ENCODE peak calls at places on chromosomes 2 and 18, in ten cellular contexts. One of them, this sample, is unnamed.

GRCh38 chr18:31057917-31058316 is 15.4 kb upstream of the DSC3 start:
- DNase-seq in CD4-positive, alpha-beta T cell: no peak
- DNase-seq in fibroblast of pulmonary artery: no peak
- DNase-seq in HepG2: no peak
- DNase-seq in cardiac muscle cell: no peak
- DNase-seq in epithelial cell of esophagus: no peak
- DNase-seq in tibial nerve: no peak
- DNase-seq in gastrocnemius medialis: no peak
- DNase-seq in astrocyte of the spinal cord: no peak
- DNase-seq in upper lobe of left lung: no peak
- DNase-seq in this sample: no peak

GRCh38 chr18:26181343-26181826 is 44.9 kb upstream of the TAF4B start:
- DNase-seq in HepG2: no peak
- DNase-seq in CD4-positive, alpha-beta T cell: no peak
- DNase-seq in upper lobe of left lung: peak; percentile 47
- DNase-seq in tibial nerve: no peak
- DNase-seq in fibroblast of pulmonary artery: no peak
- DNase-seq in gastrocnemius medialis: no peak
- DNase-seq in cardiac muscle cell: no peak
- DNase-seq in astrocyte of the spinal cord: no peak
- DNase-seq in epithelial cell of esophagus: no peak
- DNase-seq in this sample: no peak

GRCh38 chr2:135198481-135198880 is 146.4 kb downstream of the RAB3GAP1 start:
- DNase-seq in epithelial cell of esophagus: no peak
- DNase-seq in gastrocnemius medialis: no peak
- DNase-seq in tibial nerve: no peak
- DNase-seq in cardiac muscle cell: no peak
- DNase-seq in HepG2: no peak
- DNase-seq in fibroblast of pulmonary artery: no peak
- DNase-seq in upper lobe of left lung: no peak
- DNase-seq in CD4-positive, alpha-beta T cell: no peak
- DNase-seq in astrocyte of the spinal cord: no peak
- DNase-seq in this sample: no peak

GRCh38 chr2:166433457-166433856 is 57.7 kb upstream of the SCN9A start:
- DNase-seq in upper lobe of left lung: no peak
- DNase-seq in CD4-positive, alpha-beta T cell: no peak
- DNase-seq in cardiac muscle cell: no peak
- DNase-seq in gastrocnemius medialis: no peak
- DNase-seq in astrocyte of the spinal cord: no peak
- DNase-seq in tibial nerve: no peak
- DNase-seq in fibroblast of pulmonary artery: no peak
- DNase-seq in epithelial cell of esophagus: no peak
- DNase-seq in HepG2: peak; percentile 67
- DNase-seq in this sample: no peak

GRCh38 chr18:22332590-22332989 is 85.1 kb downstream of the CTAGE1 start:
- DNase-seq in tibial nerve: no peak
- DNase-seq in upper lobe of left lung: no peak
- DNase-seq in CD4-positive, alpha-beta T cell: no peak
- DNase-seq in fibroblast of pulmonary artery: no peak
- DNase-seq in HepG2: peak; percentile 5
- DNase-seq in epithelial cell of esophagus: no peak
- DNase-seq in gastrocnemius medialis: no peak
- DNase-seq in astrocyte of the spinal cord: no peak
- DNase-seq in cardiac muscle cell: no peak
- DNase-seq in this sample: no peak

GRCh38 chr18:49024408-49024807 is 73.6 kb upstream of the SMAD7 start:
- DNase-seq in HepG2: no peak
- DNase-seq in fibroblast of pulmonary artery: no peak
- DNase-seq in tibial nerve: no peak
- DNase-seq in astrocyte of the spinal cord: no peak
- DNase-seq in epithelial cell of esophagus: no peak
- DNase-seq in cardiac muscle cell: no peak
- DNase-seq in CD4-positive, alpha-beta T cell: no peak
- DNase-seq in upper lobe of left lung: no peak
- DNase-seq in gastrocnemius medialis: no peak
- DNase-seq in this sample: no peak

GRCh38 chr2:42339191-42339912 is 21.7 kb downstream of the COX7A2L start:
- DNase-seq in gastrocnemius medialis: no peak
- DNase-seq in tibial nerve: no peak
- DNase-seq in upper lobe of left lung: no peak
- DNase-seq in fibroblast of pulmonary artery: no peak
- DNase-seq in astrocyte of the spinal cord: no peak
- DNase-seq in HepG2: peak; percentile 50
- DNase-seq in cardiac muscle cell: no peak
- DNase-seq in epithelial cell of esophagus: no peak
- DNase-seq in CD4-positive, alpha-beta T cell: no peak
- DNase-seq in this sample: no peak

GRCh38 chr18:37124511-37124910 is 295.6 kb downstream of the KIAA1328 start:
- DNase-seq in upper lobe of left lung: no peak
- DNase-seq in cardiac muscle cell: no peak
- DNase-seq in astrocyte of the spinal cord: peak; percentile 46
- DNase-seq in fibroblast of pulmonary artery: no peak
- DNase-seq in epithelial cell of esophagus: peak; percentile 64
- DNase-seq in tibial nerve: no peak
- DNase-seq in gastrocnemius medialis: no peak
- DNase-seq in HepG2: no peak
- DNase-seq in CD4-positive, alpha-beta T cell: no peak
- DNase-seq in this sample: no peak

GRCh38 chr18:23623040-23623439 is 36.7 kb upstream of the NPC1 start:
- DNase-seq in upper lobe of left lung: no peak
- DNase-seq in astrocyte of the spinal cord: no peak
- DNase-seq in cardiac muscle cell: no peak
- DNase-seq in CD4-positive, alpha-beta T cell: no peak
- DNase-seq in gastrocnemius medialis: no peak
- DNase-seq in HepG2: no peak
- DNase-seq in fibroblast of pulmonary artery: no peak
- DNase-seq in epithelial cell of esophagus: no peak
- DNase-seq in tibial nerve: no peak
- DNase-seq in this sample: no peak

GRCh38 chr18:23616258-23616657 is 30.0 kb upstream of the NPC1 start:
- DNase-seq in cardiac muscle cell: no peak
- DNase-seq in upper lobe of left lung: no peak
- DNase-seq in epithelial cell of esophagus: no peak
- DNase-seq in HepG2: no peak
- DNase-seq in gastrocnemius medialis: no peak
- DNase-seq in fibroblast of pulmonary artery: no peak
- DNase-seq in CD4-positive, alpha-beta T cell: no peak
- DNase-seq in tibial nerve: no peak
- DNase-seq in astrocyte of the spinal cord: no peak
- DNase-seq in this sample: no peak

GRCh38 chr18:23618862-23619387 is 32.6 kb upstream of the NPC1 start:
- DNase-seq in upper lobe of left lung: peak; percentile 51
- DNase-seq in fibroblast of pulmonary artery: no peak
- DNase-seq in tibial nerve: no peak
- DNase-seq in epithelial cell of esophagus: no peak
- DNase-seq in cardiac muscle cell: peak; percentile 21
- DNase-seq in CD4-positive, alpha-beta T cell: no peak
- DNase-seq in gastrocnemius medialis: no peak
- DNase-seq in astrocyte of the spinal cord: no peak
- DNase-seq in HepG2: peak; percentile 65
- DNase-seq in this sample: no peak

GRCh38 chr18:23617412-23618009 is 31.2 kb upstream of the NPC1 start:
- DNase-seq in upper lobe of left lung: no peak
- DNase-seq in astrocyte of the spinal cord: no peak
- DNase-seq in fibroblast of pulmonary artery: no peak
- DNase-seq in gastrocnemius medialis: no peak
- DNase-seq in HepG2: no peak
- DNase-seq in cardiac muscle cell: no peak
- DNase-seq in CD4-positive, alpha-beta T cell: no peak
- DNase-seq in tibial nerve: no peak
- DNase-seq in epithelial cell of esophagus: no peak
- DNase-seq in this sample: no peak

GRCh38 chr18:23619388-23619873 is 33.1 kb upstream of the NPC1 start:
- DNase-seq in fibroblast of pulmonary artery: no peak
- DNase-seq in gastrocnemius medialis: no peak
- DNase-seq in tibial nerve: no peak
- DNase-seq in CD4-positive, alpha-beta T cell: no peak
- DNase-seq in cardiac muscle cell: peak; percentile 55
- DNase-seq in epithelial cell of esophagus: peak; percentile 18
- DNase-seq in upper lobe of left lung: no peak
- DNase-seq in astrocyte of the spinal cord: peak; percentile 10
- DNase-seq in HepG2: no peak
- DNase-seq in this sample: no peak
- TF ChIP-seq CTCF in fibroblast of pulmonary artery: no peak
- TF ChIP-seq CTCF in gastrocnemius medialis: no peak
- TF ChIP-seq CTCF in tibial nerve: peak; percentile 6
- TF ChIP-seq CTCF in CD4-positive, alpha-beta T cell: no peak
- TF ChIP-seq CTCF in cardiac muscle cell: no peak
- TF ChIP-seq CTCF in epithelial cell of esophagus: no peak
- TF ChIP-seq CTCF in upper lobe of left lung: no peak
- TF ChIP-seq CTCF in astrocyte of the spinal cord: no peak
- TF ChIP-seq CTCF in HepG2: no peak
- TF ChIP-seq CTCF in this sample: no peak

DNA sequence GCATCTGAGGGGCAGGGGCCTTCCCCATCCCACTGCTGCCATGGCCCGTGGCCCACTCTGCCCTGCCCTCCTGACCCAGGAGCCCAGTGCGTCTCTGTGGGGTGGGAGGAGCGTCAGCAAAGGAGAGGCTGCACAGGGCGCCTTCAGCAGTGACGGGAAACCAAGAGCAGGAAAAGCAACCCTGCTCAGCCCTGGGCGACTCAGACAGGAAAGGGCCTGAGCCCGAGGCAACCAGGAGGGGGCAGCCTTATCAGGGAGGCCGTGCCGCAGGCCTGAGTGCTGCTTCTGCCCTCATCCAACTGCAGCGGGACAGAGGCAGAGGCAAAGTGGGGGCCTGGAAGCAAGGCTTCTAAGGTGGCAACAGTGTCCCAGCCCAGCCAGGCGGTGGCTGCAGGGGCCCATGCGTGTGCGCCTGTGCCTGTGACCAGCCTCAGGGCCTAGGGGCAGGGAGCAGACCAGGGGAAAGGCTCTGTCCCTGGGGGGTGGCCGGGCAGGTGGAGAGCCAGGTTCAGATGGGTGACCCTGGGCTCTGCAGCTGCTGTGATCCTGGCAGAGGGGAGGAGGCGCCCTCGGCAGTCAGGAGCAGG is 23.3 kb upstream of the ALPI start:
- DNase-seq in HepG2: no peak
- DNase-seq in astrocyte of the spinal cord: no peak
- DNase-seq in upper lobe of left lung: peak; percentile 12
- DNase-seq in tibial nerve: no peak
- DNase-seq in cardiac muscle cell: no peak
- DNase-seq in fibroblast of pulmonary artery: no peak
- DNase-seq in CD4-positive, alpha-beta T cell: no peak
- DNase-seq in epithelial cell of esophagus: peak; percentile 18
- DNase-seq in gastrocnemius medialis: no peak
- DNase-seq in this sample: no peak
- TF ChIP-seq CTCF in HepG2: peak; percentile 62
- TF ChIP-seq CTCF in astrocyte of the spinal cord: no peak
- TF ChIP-seq CTCF in upper lobe of left lung: no peak
- TF ChIP-seq CTCF in tibial nerve: no peak
- TF ChIP-seq CTCF in cardiac muscle cell: peak; percentile 16
- TF ChIP-seq CTCF in fibroblast of pulmonary artery: no peak
- TF ChIP-seq CTCF in CD4-positive, alpha-beta T cell: no peak
- TF ChIP-seq CTCF in epithelial cell of esophagus: no peak
- TF ChIP-seq CTCF in gastrocnemius medialis: no peak
- TF ChIP-seq CTCF in this sample: no peak

DNA sequence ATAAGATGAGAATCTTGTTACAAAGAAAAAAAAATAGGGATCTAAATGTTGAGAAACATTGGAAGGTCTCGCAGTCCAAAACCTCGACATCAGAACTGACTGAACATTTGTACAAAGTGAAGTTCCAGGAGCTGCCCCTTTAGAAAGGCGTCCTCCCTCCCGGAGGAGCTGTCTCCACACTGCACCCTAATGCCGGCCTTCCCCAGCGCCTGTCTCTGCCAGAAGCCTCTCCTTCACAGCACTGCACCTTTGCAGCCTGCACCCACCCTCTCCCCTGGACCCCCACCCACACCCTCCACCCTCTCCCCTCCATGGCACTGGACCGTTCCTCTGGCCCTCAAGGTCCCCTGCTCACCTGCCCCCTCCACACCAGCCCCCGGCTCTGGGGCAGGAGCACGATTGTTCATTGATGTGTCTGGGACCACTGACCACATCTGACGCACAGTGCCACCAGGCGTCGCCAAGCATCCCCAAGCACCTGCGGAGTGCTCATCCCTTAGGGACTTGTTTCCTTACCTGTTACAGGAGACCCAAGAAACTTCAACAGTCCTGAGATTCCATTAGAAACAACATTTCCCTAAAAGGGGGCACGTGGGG is 90.3 kb upstream of the SNTG2 start:
- DNase-seq in epithelial cell of esophagus: no peak
- DNase-seq in upper lobe of left lung: no peak
- DNase-seq in tibial nerve: no peak
- DNase-seq in astrocyte of the spinal cord: no peak
- DNase-seq in fibroblast of pulmonary artery: no peak
- DNase-seq in CD4-positive, alpha-beta T cell: no peak
- DNase-seq in HepG2: peak; percentile 39
- DNase-seq in gastrocnemius medialis: no peak
- DNase-seq in cardiac muscle cell: no peak
- DNase-seq in this sample: no peak
- TF ChIP-seq CTCF in epithelial cell of esophagus: no peak
- TF ChIP-seq CTCF in upper lobe of left lung: no peak
- TF ChIP-seq CTCF in tibial nerve: no peak
- TF ChIP-seq CTCF in astrocyte of the spinal cord: no peak
- TF ChIP-seq CTCF in fibroblast of pulmonary artery: no peak
- TF ChIP-seq CTCF in CD4-positive, alpha-beta T cell: no peak
- TF ChIP-seq CTCF in HepG2: peak; percentile 65
- TF ChIP-seq CTCF in gastrocnemius medialis: no peak
- TF ChIP-seq CTCF in cardiac muscle cell: no peak
- TF ChIP-seq CTCF in this sample: no peak

GRCh38 chr2:171403181-171403580 is 30.6 kb downstream of the METTL8 start:
- DNase-seq in HepG2: peak; percentile 6
- DNase-seq in gastrocnemius medialis: no peak
- DNase-seq in cardiac muscle cell: no peak
- DNase-seq in astrocyte of the spinal cord: peak; percentile 43
- DNase-seq in epithelial cell of esophagus: peak; percentile 18
- DNase-seq in CD4-positive, alpha-beta T cell: no peak
- DNase-seq in fibroblast of pulmonary artery: peak; percentile 33
- DNase-seq in tibial nerve: no peak
- DNase-seq in upper lobe of left lung: no peak
- DNase-seq in this sample: no peak

GRCh38 chr2:171406044-171406443 is 27.7 kb downstream of the METTL8 start:
- DNase-seq in CD4-positive, alpha-beta T cell: no peak
- DNase-seq in HepG2: no peak
- DNase-seq in fibroblast of pulmonary artery: no peak
- DNase-seq in tibial nerve: no peak
- DNase-seq in cardiac muscle cell: no peak
- DNase-seq in gastrocnemius medialis: no peak
- DNase-seq in upper lobe of left lung: no peak
- DNase-seq in astrocyte of the spinal cord: no peak
- DNase-seq in epithelial cell of esophagus: no peak
- DNase-seq in this sample: no peak

GRCh38 chr2:171405546-171405945 is 28.2 kb downstream of the METTL8 start:
- DNase-seq in epithelial cell of esophagus: no peak
- DNase-seq in upper lobe of left lung: no peak
- DNase-seq in CD4-positive, alpha-beta T cell: no peak
- DNase-seq in gastrocnemius medialis: no peak
- DNase-seq in fibroblast of pulmonary artery: no peak
- DNase-seq in tibial nerve: no peak
- DNase-seq in astrocyte of the spinal cord: no peak
- DNase-seq in HepG2: no peak
- DNase-seq in cardiac muscle cell: no peak
- DNase-seq in this sample: no peak

GRCh38 chr2:171404719-171405118 is 29.1 kb downstream of the METTL8 start:
- DNase-seq in tibial nerve: no peak
- DNase-seq in HepG2: no peak
- DNase-seq in astrocyte of the spinal cord: no peak
- DNase-seq in upper lobe of left lung: no peak
- DNase-seq in epithelial cell of esophagus: peak; percentile 16
- DNase-seq in CD4-positive, alpha-beta T cell: no peak
- DNase-seq in cardiac muscle cell: no peak
- DNase-seq in gastrocnemius medialis: no peak
- DNase-seq in fibroblast of pulmonary artery: no peak
- DNase-seq in this sample: no peak

DNA sequence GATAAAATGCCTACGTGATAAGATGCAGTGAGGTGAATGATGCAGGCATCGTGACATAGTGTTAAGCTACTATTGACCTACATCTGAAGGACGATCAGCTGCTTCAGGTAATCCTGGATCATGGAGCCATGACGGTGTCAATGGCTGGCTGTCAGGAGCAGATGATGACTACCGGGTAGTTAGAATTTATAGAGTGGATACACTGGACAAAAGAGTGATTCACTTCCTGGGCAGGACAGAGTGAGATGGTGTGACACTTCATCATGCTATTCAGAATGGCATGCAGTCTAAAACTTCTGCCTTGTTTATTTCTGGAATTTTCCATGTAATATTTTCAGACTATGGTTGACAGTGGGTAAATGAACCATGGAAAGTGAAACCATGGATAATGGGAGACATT is 29.5 kb downstream of the METTL8 start:
- DNase-seq in tibial nerve: no peak
- DNase-seq in upper lobe of left lung: no peak
- DNase-seq in HepG2: peak; percentile 46
- DNase-seq in epithelial cell of esophagus: peak; percentile 92
- DNase-seq in fibroblast of pulmonary artery: peak; percentile 70
- DNase-seq in gastrocnemius medialis: no peak
- DNase-seq in CD4-positive, alpha-beta T cell: no peak
- DNase-seq in astrocyte of the spinal cord: peak; percentile 42
- DNase-seq in cardiac muscle cell: no peak
- DNase-seq in this sample: no peak
- TF ChIP-seq CTCF in tibial nerve: no peak
- TF ChIP-seq CTCF in upper lobe of left lung: no peak
- TF ChIP-seq CTCF in HepG2: no peak
- TF ChIP-seq CTCF in epithelial cell of esophagus: no peak
- TF ChIP-seq CTCF in fibroblast of pulmonary artery: no peak
- TF ChIP-seq CTCF in gastrocnemius medialis: no peak
- TF ChIP-seq CTCF in CD4-positive, alpha-beta T cell: no peak
- TF ChIP-seq CTCF in astrocyte of the spinal cord: no peak
- TF ChIP-seq CTCF in cardiac muscle cell: no peak
- TF ChIP-seq CTCF in this sample: no peak